ENCODE peak calls at places on chromosomes 16 and 17, in eight cellular contexts. S, U, E, P, N, M, W and Q are unnamed samples.

GRCh38 chr17:59347975-59348391 is 16.5 kb downstream of the YPEL2 start:
- DNase-seq in S (no peak), U (no peak), E (no peak), P (no peak), N (no peak), M (no peak), W (no peak), Q (no peak)

GRCh38 chr17:63930951-63931575 is 1.1 kb downstream of the CD79B start:
- DNase-seq in S (no peak), U (peak), E (no peak), P (peak), N (peak), M (peak), W (peak), Q (no peak)

GRCh38 chr16:79609861-79610260 is 9.3 kb upstream of the MAF start:
- DNase-seq in S (no peak), U (no peak), E (no peak), P (no peak), N (no peak), M (no peak), W (no peak), Q (no peak)

GRCh38 chr16:19923396-19923795 is 38.7 kb upstream of the GPRC5B start:
- DNase-seq in S (no peak), U (no peak), E (no peak), P (no peak), N (no peak), M (no peak), W (no peak), Q (no peak)

GRCh38 chr17:57109393-57110151 is 24.5 kb downstream of the AKAP1 start:
- DNase-seq in S (peak), U (no peak), E (no peak), P (peak), N (no peak), M (no peak), W (no peak), Q (no peak)

GRCh38 chr17:19720631-19721426 is 4.4 kb upstream of the SLC47A2 start:
- DNase-seq in S (no peak), U (no peak), E (no peak), P (no peak), N (peak), M (no peak), W (no peak), Q (no peak)

GRCh38 chr17:41917957-41918391 is 777 bp downstream of the ACLY start:
- DNase-seq in S (peak), U (peak), E (peak), P (peak), N (peak), M (no peak), W (peak), Q (peak)

GRCh38 chr16:58732545-58733247 is 1.4 kb downstream of the GOT2 start:
- DNase-seq in S (no peak), U (peak), E (no peak), P (no peak), N (peak), M (no peak), W (no peak), Q (no peak)

GRCh38 chr17:63358111-63358839 is 87.8 kb downstream of the CYB561 start:
- DNase-seq in S (peak), U (no peak), E (no peak), P (no peak), N (peak), M (no peak), W (no peak), Q (no peak)

GRCh38 chr16:28067604-28068382 is 4.3 kb upstream of the GSG1L start:
- DNase-seq in S (no peak), U (no peak), E (no peak), P (no peak), N (peak), M (no peak), W (no peak), Q (no peak)